ENCODE peak calls at places on chromosomes 1 and 21, in five cellular contexts. One of them, this sample, is unnamed.

GRCh38 chr1:234458352-234459027 is 20.5 kb downstream of the TARBP1 start:
- DNase-seq in WTC11: no peak
- DNase-seq in BE2C: no peak
- DNase-seq in stimulated activated CD4-positive, alpha-beta T cell treated with anti-CD3 and anti-CD28 coated beads, Interleukin-12 subunit alpha, Interleukin-12 subunit beta, amount 100 ng/mL, for 24 hours: no peak
- DNase-seq in activated CD8-positive, alpha-beta memory T cell treated with anti-CD3 and anti-CD28 coated beads, Interleukin-2, amount 50 U/mL, for 48 hours: no peak
- DNase-seq in this sample: no peak

GRCh38 chr1:46184920-46185658 is 8.8 kb upstream of the P3R3URF start:
- DNase-seq in WTC11: no peak
- DNase-seq in BE2C: no peak
- DNase-seq in stimulated activated CD4-positive, alpha-beta T cell treated with anti-CD3 and anti-CD28 coated beads, Interleukin-12 subunit alpha, Interleukin-12 subunit beta, amount 100 ng/mL, for 24 hours: peak; percentile 29
- DNase-seq in activated CD8-positive, alpha-beta memory T cell treated with anti-CD3 and anti-CD28 coated beads, Interleukin-2, amount 50 U/mL, for 48 hours: peak; percentile 72
- DNase-seq in this sample: no peak

GRCh38 chr21:34615487-34615814 is 538 bp upstream of the RCAN1 start:
- DNase-seq in WTC11: no peak
- DNase-seq in BE2C: no peak
- DNase-seq in stimulated activated CD4-positive, alpha-beta T cell treated with anti-CD3 and anti-CD28 coated beads, Interleukin-12 subunit alpha, Interleukin-12 subunit beta, amount 100 ng/mL, for 24 hours: no peak
- DNase-seq in activated CD8-positive, alpha-beta memory T cell treated with anti-CD3 and anti-CD28 coated beads, Interleukin-2, amount 50 U/mL, for 48 hours: no peak
- DNase-seq in this sample: no peak

GRCh38 chr1:52518962-52519361 is 33.9 kb downstream of the TUT4 start:
- DNase-seq in WTC11: no peak
- DNase-seq in BE2C: no peak
- DNase-seq in stimulated activated CD4-positive, alpha-beta T cell treated with anti-CD3 and anti-CD28 coated beads, Interleukin-12 subunit alpha, Interleukin-12 subunit beta, amount 100 ng/mL, for 24 hours: no peak
- DNase-seq in activated CD8-positive, alpha-beta memory T cell treated with anti-CD3 and anti-CD28 coated beads, Interleukin-2, amount 50 U/mL, for 48 hours: no peak
- DNase-seq in this sample: no peak

GRCh38 chr1:54273092-54273836 is 73.3 kb downstream of the MRPL37 start:
- DNase-seq in WTC11: peak; percentile 52
- DNase-seq in BE2C: peak; percentile 83
- DNase-seq in stimulated activated CD4-positive, alpha-beta T cell treated with anti-CD3 and anti-CD28 coated beads, Interleukin-12 subunit alpha, Interleukin-12 subunit beta, amount 100 ng/mL, for 24 hours: no peak
- DNase-seq in activated CD8-positive, alpha-beta memory T cell treated with anti-CD3 and anti-CD28 coated beads, Interleukin-2, amount 50 U/mL, for 48 hours: no peak
- DNase-seq in this sample: no peak

GRCh38 chr1:212098771-212099170 is 63.2 kb downstream of the DTL start:
- DNase-seq in WTC11: no peak
- DNase-seq in BE2C: no peak
- DNase-seq in stimulated activated CD4-positive, alpha-beta T cell treated with anti-CD3 and anti-CD28 coated beads, Interleukin-12 subunit alpha, Interleukin-12 subunit beta, amount 100 ng/mL, for 24 hours: no peak
- DNase-seq in activated CD8-positive, alpha-beta memory T cell treated with anti-CD3 and anti-CD28 coated beads, Interleukin-2, amount 50 U/mL, for 48 hours: no peak
- DNase-seq in this sample: no peak

GRCh38 chr1:81731989-81732388 is 68.7 kb upstream of the ADGRL2 start:
- DNase-seq in WTC11: no peak
- DNase-seq in BE2C: no peak
- DNase-seq in stimulated activated CD4-positive, alpha-beta T cell treated with anti-CD3 and anti-CD28 coated beads, Interleukin-12 subunit alpha, Interleukin-12 subunit beta, amount 100 ng/mL, for 24 hours: no peak
- DNase-seq in activated CD8-positive, alpha-beta memory T cell treated with anti-CD3 and anti-CD28 coated beads, Interleukin-2, amount 50 U/mL, for 48 hours: no peak
- DNase-seq in this sample: no peak

GRCh38 chr1:36300526-36300925 is 5.6 kb upstream of the SH3D21 start:
- DNase-seq in WTC11: no peak
- DNase-seq in BE2C: no peak
- DNase-seq in stimulated activated CD4-positive, alpha-beta T cell treated with anti-CD3 and anti-CD28 coated beads, Interleukin-12 subunit alpha, Interleukin-12 subunit beta, amount 100 ng/mL, for 24 hours: no peak
- DNase-seq in activated CD8-positive, alpha-beta memory T cell treated with anti-CD3 and anti-CD28 coated beads, Interleukin-2, amount 50 U/mL, for 48 hours: no peak
- DNase-seq in this sample: no peak

GRCh38 chr1:117051224-117052064 is 8.7 kb upstream of the TTF2 start:
- DNase-seq in WTC11: no peak
- DNase-seq in BE2C: no peak
- DNase-seq in stimulated activated CD4-positive, alpha-beta T cell treated with anti-CD3 and anti-CD28 coated beads, Interleukin-12 subunit alpha, Interleukin-12 subunit beta, amount 100 ng/mL, for 24 hours: no peak
- DNase-seq in activated CD8-positive, alpha-beta memory T cell treated with anti-CD3 and anti-CD28 coated beads, Interleukin-2, amount 50 U/mL, for 48 hours: peak; percentile 60
- DNase-seq in this sample: no peak

GRCh38 chr1:200206761-200207160 is 179.3 kb downstream of the NR5A2 start:
- DNase-seq in WTC11: no peak
- DNase-seq in BE2C: no peak
- DNase-seq in stimulated activated CD4-positive, alpha-beta T cell treated with anti-CD3 and anti-CD28 coated beads, Interleukin-12 subunit alpha, Interleukin-12 subunit beta, amount 100 ng/mL, for 24 hours: no peak
- DNase-seq in activated CD8-positive, alpha-beta memory T cell treated with anti-CD3 and anti-CD28 coated beads, Interleukin-2, amount 50 U/mL, for 48 hours: no peak
- DNase-seq in this sample: no peak

GRCh38 chr1:234535763-234536515 is 57.0 kb upstream of the TARBP1 start:
- DNase-seq in WTC11: no peak
- DNase-seq in BE2C: no peak
- DNase-seq in stimulated activated CD4-positive, alpha-beta T cell treated with anti-CD3 and anti-CD28 coated beads, Interleukin-12 subunit alpha, Interleukin-12 subunit beta, amount 100 ng/mL, for 24 hours: no peak
- DNase-seq in activated CD8-positive, alpha-beta memory T cell treated with anti-CD3 and anti-CD28 coated beads, Interleukin-2, amount 50 U/mL, for 48 hours: no peak
- DNase-seq in this sample: no peak

GRCh38 chr1:246600579-246600978 is 34.3 kb downstream of the CNST start:
- DNase-seq in WTC11: no peak
- DNase-seq in BE2C: no peak
- DNase-seq in stimulated activated CD4-positive, alpha-beta T cell treated with anti-CD3 and anti-CD28 coated beads, Interleukin-12 subunit alpha, Interleukin-12 subunit beta, amount 100 ng/mL, for 24 hours: no peak
- DNase-seq in activated CD8-positive, alpha-beta memory T cell treated with anti-CD3 and anti-CD28 coated beads, Interleukin-2, amount 50 U/mL, for 48 hours: no peak
- DNase-seq in this sample: no peak

GRCh38 chr1:76294470-76295194 is 220.1 kb downstream of the ST6GALNAC3 start:
- DNase-seq in WTC11: no peak
- DNase-seq in BE2C: no peak
- DNase-seq in stimulated activated CD4-positive, alpha-beta T cell treated with anti-CD3 and anti-CD28 coated beads, Interleukin-12 subunit alpha, Interleukin-12 subunit beta, amount 100 ng/mL, for 24 hours: no peak
- DNase-seq in activated CD8-positive, alpha-beta memory T cell treated with anti-CD3 and anti-CD28 coated beads, Interleukin-2, amount 50 U/mL, for 48 hours: no peak
- DNase-seq in this sample: no peak

GRCh38 chr1:5507340-5507739 is 484.9 kb downstream of the NPHP4 start:
- DNase-seq in WTC11: no peak
- DNase-seq in BE2C: no peak
- DNase-seq in stimulated activated CD4-positive, alpha-beta T cell treated with anti-CD3 and anti-CD28 coated beads, Interleukin-12 subunit alpha, Interleukin-12 subunit beta, amount 100 ng/mL, for 24 hours: no peak
- DNase-seq in activated CD8-positive, alpha-beta memory T cell treated with anti-CD3 and anti-CD28 coated beads, Interleukin-2, amount 50 U/mL, for 48 hours: no peak
- DNase-seq in this sample: no peak

GRCh38 chr1:234778215-234779159 is 168.5 kb upstream of the IRF2BP2 start:
- DNase-seq in WTC11: no peak
- DNase-seq in BE2C: no peak
- DNase-seq in stimulated activated CD4-positive, alpha-beta T cell treated with anti-CD3 and anti-CD28 coated beads, Interleukin-12 subunit alpha, Interleukin-12 subunit beta, amount 100 ng/mL, for 24 hours: no peak
- DNase-seq in activated CD8-positive, alpha-beta memory T cell treated with anti-CD3 and anti-CD28 coated beads, Interleukin-2, amount 50 U/mL, for 48 hours: no peak
- DNase-seq in this sample: no peak

GRCh38 chr1:94783342-94784264 is 36.6 kb upstream of the SLC44A3 start:
- DNase-seq in WTC11: no peak
- DNase-seq in BE2C: no peak
- DNase-seq in stimulated activated CD4-positive, alpha-beta T cell treated with anti-CD3 and anti-CD28 coated beads, Interleukin-12 subunit alpha, Interleukin-12 subunit beta, amount 100 ng/mL, for 24 hours: no peak
- DNase-seq in activated CD8-positive, alpha-beta memory T cell treated with anti-CD3 and anti-CD28 coated beads, Interleukin-2, amount 50 U/mL, for 48 hours: no peak
- DNase-seq in this sample: peak; percentile 80

GRCh38 chr1:93190432-93190831 is 9.9 kb downstream of the CCDC18 start:
- DNase-seq in WTC11: no peak
- DNase-seq in BE2C: no peak
- DNase-seq in stimulated activated CD4-positive, alpha-beta T cell treated with anti-CD3 and anti-CD28 coated beads, Interleukin-12 subunit alpha, Interleukin-12 subunit beta, amount 100 ng/mL, for 24 hours: no peak
- DNase-seq in activated CD8-positive, alpha-beta memory T cell treated with anti-CD3 and anti-CD28 coated beads, Interleukin-2, amount 50 U/mL, for 48 hours: no peak
- DNase-seq in this sample: no peak

GRCh38 chr21:32930673-32931072 is 95.1 kb upstream of the OLIG2 start:
- DNase-seq in WTC11: no peak
- DNase-seq in BE2C: no peak
- DNase-seq in stimulated activated CD4-positive, alpha-beta T cell treated with anti-CD3 and anti-CD28 coated beads, Interleukin-12 subunit alpha, Interleukin-12 subunit beta, amount 100 ng/mL, for 24 hours: no peak
- DNase-seq in activated CD8-positive, alpha-beta memory T cell treated with anti-CD3 and anti-CD28 coated beads, Interleukin-2, amount 50 U/mL, for 48 hours: no peak
- DNase-seq in this sample: no peak

GRCh38 chr1:211285196-211285595 is 26.0 kb downstream of the RCOR3 start:
- DNase-seq in WTC11: no peak
- DNase-seq in BE2C: no peak
- DNase-seq in stimulated activated CD4-positive, alpha-beta T cell treated with anti-CD3 and anti-CD28 coated beads, Interleukin-12 subunit alpha, Interleukin-12 subunit beta, amount 100 ng/mL, for 24 hours: no peak
- DNase-seq in activated CD8-positive, alpha-beta memory T cell treated with anti-CD3 and anti-CD28 coated beads, Interleukin-2, amount 50 U/mL, for 48 hours: no peak
- DNase-seq in this sample: no peak

GRCh38 chr1:38129473-38129872 is 82.9 kb upstream of the POU3F1 start:
- DNase-seq in WTC11: peak; percentile 51
- DNase-seq in BE2C: no peak
- DNase-seq in stimulated activated CD4-positive, alpha-beta T cell treated with anti-CD3 and anti-CD28 coated beads, Interleukin-12 subunit alpha, Interleukin-12 subunit beta, amount 100 ng/mL, for 24 hours: no peak
- DNase-seq in activated CD8-positive, alpha-beta memory T cell treated with anti-CD3 and anti-CD28 coated beads, Interleukin-2, amount 50 U/mL, for 48 hours: no peak
- DNase-seq in this sample: no peak

GRCh38 chr1:204567067-204567466 is 50.9 kb downstream of the MDM4 start:
- DNase-seq in WTC11: no peak
- DNase-seq in BE2C: no peak
- DNase-seq in stimulated activated CD4-positive, alpha-beta T cell treated with anti-CD3 and anti-CD28 coated beads, Interleukin-12 subunit alpha, Interleukin-12 subunit beta, amount 100 ng/mL, for 24 hours: no peak
- DNase-seq in activated CD8-positive, alpha-beta memory T cell treated with anti-CD3 and anti-CD28 coated beads, Interleukin-2, amount 50 U/mL, for 48 hours: no peak
- DNase-seq in this sample: no peak

GRCh38 chr1:40980453-40981121 is 1.1 kb downstream of the CTPS1 start:
- DNase-seq in WTC11: peak; percentile 25
- DNase-seq in BE2C: peak; percentile 30
- DNase-seq in stimulated activated CD4-positive, alpha-beta T cell treated with anti-CD3 and anti-CD28 coated beads, Interleukin-12 subunit alpha, Interleukin-12 subunit beta, amount 100 ng/mL, for 24 hours: peak; percentile 26
- DNase-seq in activated CD8-positive, alpha-beta memory T cell treated with anti-CD3 and anti-CD28 coated beads, Interleukin-2, amount 50 U/mL, for 48 hours: peak; percentile 77
- DNase-seq in this sample: peak; percentile 23

GRCh38 chr1:111848852-111849545 is 93.3 kb downstream of the DDX20 start:
- DNase-seq in WTC11: no peak
- DNase-seq in BE2C: no peak
- DNase-seq in stimulated activated CD4-positive, alpha-beta T cell treated with anti-CD3 and anti-CD28 coated beads, Interleukin-12 subunit alpha, Interleukin-12 subunit beta, amount 100 ng/mL, for 24 hours: no peak
- DNase-seq in activated CD8-positive, alpha-beta memory T cell treated with anti-CD3 and anti-CD28 coated beads, Interleukin-2, amount 50 U/mL, for 48 hours: no peak
- DNase-seq in this sample: no peak

GRCh38 chr1:212828395-212828794 is 19.1 kb downstream of the SPATA45 start:
- DNase-seq in WTC11: no peak
- DNase-seq in BE2C: no peak
- DNase-seq in stimulated activated CD4-positive, alpha-beta T cell treated with anti-CD3 and anti-CD28 coated beads, Interleukin-12 subunit alpha, Interleukin-12 subunit beta, amount 100 ng/mL, for 24 hours: no peak
- DNase-seq in activated CD8-positive, alpha-beta memory T cell treated with anti-CD3 and anti-CD28 coated beads, Interleukin-2, amount 50 U/mL, for 48 hours: no peak
- DNase-seq in this sample: no peak

GRCh38 chr21:14959343-14959742 is 105.5 kb downstream of the NRIP1 start:
- DNase-seq in WTC11: no peak
- DNase-seq in BE2C: no peak
- DNase-seq in stimulated activated CD4-positive, alpha-beta T cell treated with anti-CD3 and anti-CD28 coated beads, Interleukin-12 subunit alpha, Interleukin-12 subunit beta, amount 100 ng/mL, for 24 hours: no peak
- DNase-seq in activated CD8-positive, alpha-beta memory T cell treated with anti-CD3 and anti-CD28 coated beads, Interleukin-2, amount 50 U/mL, for 48 hours: no peak
- DNase-seq in this sample: no peak

GRCh38 chr1:33494929-33495328 is 22.5 kb downstream of the ZSCAN20 start:
- DNase-seq in WTC11: no peak
- DNase-seq in BE2C: no peak
- DNase-seq in stimulated activated CD4-positive, alpha-beta T cell treated with anti-CD3 and anti-CD28 coated beads, Interleukin-12 subunit alpha, Interleukin-12 subunit beta, amount 100 ng/mL, for 24 hours: no peak
- DNase-seq in activated CD8-positive, alpha-beta memory T cell treated with anti-CD3 and anti-CD28 coated beads, Interleukin-2, amount 50 U/mL, for 48 hours: no peak
- DNase-seq in this sample: no peak

GRCh38 chr1:97999320-97999719 is 78.5 kb upstream of the DPYD start:
- DNase-seq in WTC11: no peak
- DNase-seq in BE2C: no peak
- DNase-seq in stimulated activated CD4-positive, alpha-beta T cell treated with anti-CD3 and anti-CD28 coated beads, Interleukin-12 subunit alpha, Interleukin-12 subunit beta, amount 100 ng/mL, for 24 hours: no peak
- DNase-seq in activated CD8-positive, alpha-beta memory T cell treated with anti-CD3 and anti-CD28 coated beads, Interleukin-2, amount 50 U/mL, for 48 hours: no peak
- DNase-seq in this sample: no peak

GRCh38 chr1:84847253-84848247 is 45.5 kb downstream of the LPAR3 start:
- DNase-seq in WTC11: no peak
- DNase-seq in BE2C: peak; percentile 86
- DNase-seq in stimulated activated CD4-positive, alpha-beta T cell treated with anti-CD3 and anti-CD28 coated beads, Interleukin-12 subunit alpha, Interleukin-12 subunit beta, amount 100 ng/mL, for 24 hours: no peak
- DNase-seq in activated CD8-positive, alpha-beta memory T cell treated with anti-CD3 and anti-CD28 coated beads, Interleukin-2, amount 50 U/mL, for 48 hours: no peak
- DNase-seq in this sample: peak; percentile 93

GRCh38 chr1:85467929-85468540 is 3.1 kb upstream of the DDAH1 start:
- DNase-seq in WTC11: no peak
- DNase-seq in BE2C: no peak
- DNase-seq in stimulated activated CD4-positive, alpha-beta T cell treated with anti-CD3 and anti-CD28 coated beads, Interleukin-12 subunit alpha, Interleukin-12 subunit beta, amount 100 ng/mL, for 24 hours: no peak
- DNase-seq in activated CD8-positive, alpha-beta memory T cell treated with anti-CD3 and anti-CD28 coated beads, Interleukin-2, amount 50 U/mL, for 48 hours: no peak
- DNase-seq in this sample: no peak

GRCh38 chr1:53754484-53755312 is 15.7 kb upstream of the GLIS1 start:
- DNase-seq in WTC11: peak; percentile 64
- DNase-seq in BE2C: peak; percentile 38
- DNase-seq in stimulated activated CD4-positive, alpha-beta T cell treated with anti-CD3 and anti-CD28 coated beads, Interleukin-12 subunit alpha, Interleukin-12 subunit beta, amount 100 ng/mL, for 24 hours: no peak
- DNase-seq in activated CD8-positive, alpha-beta memory T cell treated with anti-CD3 and anti-CD28 coated beads, Interleukin-2, amount 50 U/mL, for 48 hours: no peak
- DNase-seq in this sample: no peak

GRCh38 chr21:30382201-30382600 is 10.1 kb upstream of the KRTAP13-2 start:
- DNase-seq in WTC11: no peak
- DNase-seq in BE2C: no peak
- DNase-seq in stimulated activated CD4-positive, alpha-beta T cell treated with anti-CD3 and anti-CD28 coated beads, Interleukin-12 subunit alpha, Interleukin-12 subunit beta, amount 100 ng/mL, for 24 hours: no peak
- DNase-seq in activated CD8-positive, alpha-beta memory T cell treated with anti-CD3 and anti-CD28 coated beads, Interleukin-2, amount 50 U/mL, for 48 hours: no peak
- DNase-seq in this sample: no peak

GRCh38 chr1:162562452-162562828 is 918 bp downstream of the UAP1 start:
- DNase-seq in WTC11: no peak
- DNase-seq in BE2C: no peak
- DNase-seq in stimulated activated CD4-positive, alpha-beta T cell treated with anti-CD3 and anti-CD28 coated beads, Interleukin-12 subunit alpha, Interleukin-12 subunit beta, amount 100 ng/mL, for 24 hours: no peak
- DNase-seq in activated CD8-positive, alpha-beta memory T cell treated with anti-CD3 and anti-CD28 coated beads, Interleukin-2, amount 50 U/mL, for 48 hours: no peak
- DNase-seq in this sample: no peak

GRCh38 chr1:112172294-112172882 is 182.9 kb upstream of the KCND3 start:
- DNase-seq in WTC11: peak; percentile 73
- DNase-seq in BE2C: no peak
- DNase-seq in stimulated activated CD4-positive, alpha-beta T cell treated with anti-CD3 and anti-CD28 coated beads, Interleukin-12 subunit alpha, Interleukin-12 subunit beta, amount 100 ng/mL, for 24 hours: no peak
- DNase-seq in activated CD8-positive, alpha-beta memory T cell treated with anti-CD3 and anti-CD28 coated beads, Interleukin-2, amount 50 U/mL, for 48 hours: no peak
- DNase-seq in this sample: peak; percentile 41

GRCh38 chr1:245969274-245969673 is 537.8 kb downstream of the SMYD3 start:
- DNase-seq in WTC11: no peak
- DNase-seq in BE2C: no peak
- DNase-seq in stimulated activated CD4-positive, alpha-beta T cell treated with anti-CD3 and anti-CD28 coated beads, Interleukin-12 subunit alpha, Interleukin-12 subunit beta, amount 100 ng/mL, for 24 hours: no peak
- DNase-seq in activated CD8-positive, alpha-beta memory T cell treated with anti-CD3 and anti-CD28 coated beads, Interleukin-2, amount 50 U/mL, for 48 hours: no peak
- DNase-seq in this sample: no peak

GRCh38 chr1:230077436-230078221 is 10.6 kb downstream of the GALNT2 start:
- DNase-seq in WTC11: no peak
- DNase-seq in BE2C: no peak
- DNase-seq in stimulated activated CD4-positive, alpha-beta T cell treated with anti-CD3 and anti-CD28 coated beads, Interleukin-12 subunit alpha, Interleukin-12 subunit beta, amount 100 ng/mL, for 24 hours: no peak
- DNase-seq in activated CD8-positive, alpha-beta memory T cell treated with anti-CD3 and anti-CD28 coated beads, Interleukin-2, amount 50 U/mL, for 48 hours: no peak
- DNase-seq in this sample: no peak

GRCh38 chr1:20188455-20188817 is 2.1 kb upstream of the PLA2G2C start:
- DNase-seq in WTC11: no peak
- DNase-seq in BE2C: no peak
- DNase-seq in stimulated activated CD4-positive, alpha-beta T cell treated with anti-CD3 and anti-CD28 coated beads, Interleukin-12 subunit alpha, Interleukin-12 subunit beta, amount 100 ng/mL, for 24 hours: no peak
- DNase-seq in activated CD8-positive, alpha-beta memory T cell treated with anti-CD3 and anti-CD28 coated beads, Interleukin-2, amount 50 U/mL, for 48 hours: no peak
- DNase-seq in this sample: no peak

GRCh38 chr1:22447581-22448215 is 4.0 kb upstream of the ZBTB40 start:
- DNase-seq in WTC11: no peak
- DNase-seq in BE2C: peak; percentile 14
- DNase-seq in stimulated activated CD4-positive, alpha-beta T cell treated with anti-CD3 and anti-CD28 coated beads, Interleukin-12 subunit alpha, Interleukin-12 subunit beta, amount 100 ng/mL, for 24 hours: no peak
- DNase-seq in activated CD8-positive, alpha-beta memory T cell treated with anti-CD3 and anti-CD28 coated beads, Interleukin-2, amount 50 U/mL, for 48 hours: no peak
- DNase-seq in this sample: no peak

GRCh38 chr1:2001773-2002411 is 1.7 kb downstream of the CFAP74 start:
- DNase-seq in WTC11: no peak
- DNase-seq in BE2C: no peak
- DNase-seq in stimulated activated CD4-positive, alpha-beta T cell treated with anti-CD3 and anti-CD28 coated beads, Interleukin-12 subunit alpha, Interleukin-12 subunit beta, amount 100 ng/mL, for 24 hours: no peak
- DNase-seq in activated CD8-positive, alpha-beta memory T cell treated with anti-CD3 and anti-CD28 coated beads, Interleukin-2, amount 50 U/mL, for 48 hours: no peak
- DNase-seq in this sample: no peak

GRCh38 chr1:32981003-32981909 is 16.6 kb upstream of the RNF19B start:
- DNase-seq in WTC11: no peak
- DNase-seq in BE2C: no peak
- DNase-seq in stimulated activated CD4-positive, alpha-beta T cell treated with anti-CD3 and anti-CD28 coated beads, Interleukin-12 subunit alpha, Interleukin-12 subunit beta, amount 100 ng/mL, for 24 hours: peak; percentile 39
- DNase-seq in activated CD8-positive, alpha-beta memory T cell treated with anti-CD3 and anti-CD28 coated beads, Interleukin-2, amount 50 U/mL, for 48 hours: peak; percentile 78
- DNase-seq in this sample: peak; percentile 64

This sample was measured in pancreas.